ENCODE peak calls at places on chromosomes 6 and 20, in six cellular contexts. H is A549, F is K562, D is GM12878, B is endothelial cell of umbilical vein, G is HepG2. S is an unnamed sample.

GRCh38 chr20:58555078-58555765 is 40.0 kb upstream of the APCDD1L start:
- DNase-seq in H (peak), F (no peak), D (no peak), B (peak), G (no peak), S (no peak)

GRCh38 chr20:34316191-34316814 is 13.1 kb upstream of the AHCY start:
- DNase-seq in H (peak), F (no peak), D (no peak), B (no peak), G (no peak), S (peak)

GRCh38 chr6:159984268-159984786 is 15.4 kb downstream of the IGF2R start:
- DNase-seq in H (no peak), F (no peak), D (no peak), B (no peak), G (no peak), S (peak)

GRCh38 chr6:1644516-1644915 is 34.8 kb downstream of the FOXC1 start:
- DNase-seq in H (no peak), F (no peak), D (no peak), B (no peak), G (no peak), S (peak)

GRCh38 chr20:35854697-35855434 is 83.1 kb downstream of the PHF20 start:
- DNase-seq in H (peak), F (no peak), D (no peak), B (no peak), G (no peak), S (no peak)

GRCh38 chr20:2820084-2820895 is 4.1 kb downstream of the TMEM239 start:
- DNase-seq in H (no peak), F (peak), D (no peak), B (no peak), G (no peak), S (no peak)

GRCh38 chr20:8735014-8735413 is 333.9 kb upstream of the PLCB4 start:
- DNase-seq in H (no peak), F (no peak), D (no peak), B (no peak), G (no peak), S (no peak)

GRCh38 chr6:159118941-159119340 is 50.3 kb upstream of the FNDC1 start:
- DNase-seq in H (no peak), F (no peak), D (no peak), B (no peak), G (no peak), S (peak)

GRCh38 chr6:157779705-157780604 is 43.1 kb upstream of the SNX9 start:
- DNase-seq in H (peak), F (no peak), D (no peak), B (no peak), G (no peak), S (peak)

GRCh38 chr20:21513881-21514540 is at the start of gene NKX2-2:
- DNase-seq in H (no peak), F (no peak), D (no peak), B (no peak), G (no peak), S (no peak)

GRCh38 chr6:18211338-18211737 is 53.0 kb downstream of the DEK start:
- DNase-seq in H (no peak), F (no peak), D (peak), B (no peak), G (no peak), S (no peak)

GRCh38 chr20:42678895-42679294 is 510.8 kb downstream of the PTPRT start:
- DNase-seq in H (peak), F (no peak), D (no peak), B (no peak), G (peak), S (peak)

GRCh38 chr6:1535295-1535694 is 74.4 kb upstream of the FOXC1 start:
- DNase-seq in H (no peak), F (no peak), D (no peak), B (no peak), G (no peak), S (no peak)

GRCh38 chr20:15835811-15836210 is 737.4 kb downstream of the KIF16B start:
- DNase-seq in H (no peak), F (no peak), D (no peak), B (no peak), G (no peak), S (no peak)

GRCh38 chr20:32474009-32474716 is 111.0 kb downstream of the NOL4L start:
- DNase-seq in H (no peak), F (no peak), D (no peak), B (peak), G (peak), S (no peak)

GRCh38 chr6:142026471-142026870 is 106.3 kb upstream of the GJE1 start:
- DNase-seq in H (no peak), F (no peak), D (no peak), B (no peak), G (no peak), S (no peak)
- TF ChIP-seq MYC in H (no peak), F (no peak), D (no peak), B (no peak), G (no peak), S (no peak)

GRCh38 chr20:25408890-25409289 is 1.4 kb downstream of the GINS1 start:
- DNase-seq in H (no peak), F (no peak), D (no peak), B (no peak), G (no peak), S (no peak)
- TF ChIP-seq MYC in H (no peak), F (no peak), D (no peak), B (no peak), G (no peak), S (no peak)

DNA sequence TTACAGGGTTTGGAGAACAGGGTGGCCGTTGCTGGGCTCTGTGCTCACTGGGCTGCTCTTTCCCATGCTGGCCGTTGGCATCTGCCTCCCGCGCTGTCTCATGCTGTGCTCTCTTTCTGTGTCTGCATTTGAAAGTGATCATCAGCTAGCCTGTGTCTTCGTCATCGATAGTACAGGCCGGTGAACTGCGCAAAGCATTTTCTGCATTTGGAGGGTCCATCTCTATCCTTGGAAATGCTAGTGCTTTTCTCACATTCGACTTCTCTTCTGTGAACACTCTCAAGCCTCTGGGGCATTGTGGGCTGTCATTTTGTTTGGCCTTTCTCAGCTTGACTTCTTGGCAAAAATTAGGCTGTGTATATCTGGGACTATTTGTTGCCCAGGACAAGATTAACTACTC is 6.8 kb upstream of the SNHG17 start:
- DNase-seq in H (no peak), F (no peak), D (no peak), B (no peak), G (no peak), S (no peak)
- TF ChIP-seq MYC in H (no peak), F (no peak), D (no peak), B (no peak), G (no peak), S (no peak)

GRCh38 chr20:11958852-11959251 is 41.2 kb downstream of the BTBD3 start:
- DNase-seq in H (no peak), F (no peak), D (no peak), B (no peak), G (no peak), S (no peak)
- TF ChIP-seq MYC in H (no peak), F (no peak), D (no peak), B (no peak), G (no peak), S (no peak)

GRCh38 chr20:53827996-53828672 is 234.5 kb upstream of the ZNF217 start:
- DNase-seq in H (peak), F (no peak), D (no peak), B (peak), G (no peak), S (no peak)

GRCh38 chr20:53828673-53829085 is 235.0 kb upstream of the ZNF217 start:
- DNase-seq in H (peak), F (peak), D (no peak), B (peak), G (no peak), S (peak)

GRCh38 chr20:53829086-53829703 is 235.6 kb upstream of the ZNF217 start:
- DNase-seq in H (peak), F (peak), D (no peak), B (peak), G (no peak), S (peak)

GRCh38 chr20:53831228-53831627 is 237.6 kb upstream of the ZNF217 start:
- DNase-seq in H (no peak), F (no peak), D (no peak), B (no peak), G (no peak), S (no peak)

DNA sequence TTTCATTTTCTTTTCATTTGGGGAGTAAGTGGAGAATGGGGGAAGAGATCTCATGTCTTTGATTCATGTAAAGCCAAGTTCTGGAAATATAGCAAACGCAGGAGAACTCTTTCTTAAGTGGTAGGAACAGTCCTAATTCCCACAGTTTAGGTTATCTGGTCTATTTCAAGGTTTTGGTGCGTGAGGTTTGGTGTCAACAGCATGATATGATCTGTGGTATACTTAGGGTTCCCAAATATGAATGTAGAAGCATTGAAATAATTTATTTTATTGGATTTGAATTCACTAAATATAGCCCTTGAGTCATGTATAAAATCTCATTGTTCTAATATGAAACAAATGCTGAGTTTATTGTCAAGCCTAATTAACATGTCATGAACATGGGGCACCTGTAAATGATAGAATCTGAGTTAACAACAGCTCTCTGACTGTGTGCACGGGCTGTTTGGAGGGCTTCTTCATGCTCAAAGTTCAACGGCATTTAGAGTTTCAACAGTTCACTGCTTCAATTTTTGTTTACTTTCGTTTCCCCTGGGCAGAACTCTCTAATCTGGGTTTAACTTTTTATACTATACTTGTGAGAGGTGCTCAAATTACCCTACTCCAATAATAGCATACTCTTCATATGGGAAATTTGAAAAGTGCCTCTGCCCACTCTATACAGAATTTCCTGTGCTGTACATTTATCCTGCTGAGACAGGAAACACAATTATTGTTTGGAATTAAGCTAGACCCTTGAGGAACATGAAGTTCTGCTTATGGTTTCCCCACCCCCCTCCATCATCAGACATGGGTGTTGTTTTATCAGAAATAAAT is 236.3 kb upstream of the ZNF217 start:
- DNase-seq in H (peak), F (no peak), D (no peak), B (peak), G (peak), S (peak)
- TF ChIP-seq MYC in H (no peak), F (no peak), D (no peak), B (no peak), G (no peak), S (peak)

GRCh38 chr6:41408982-41409381 is 73.6 kb downstream of the NCR2 start:
- DNase-seq in H (no peak), F (no peak), D (no peak), B (no peak), G (no peak), S (no peak)

GRCh38 chr6:41405941-41406340 is 70.5 kb downstream of the NCR2 start:
- DNase-seq in H (no peak), F (no peak), D (no peak), B (no peak), G (no peak), S (no peak)

GRCh38 chr6:41409489-41409888 is 74.1 kb downstream of the NCR2 start:
- DNase-seq in H (no peak), F (no peak), D (no peak), B (no peak), G (no peak), S (no peak)

GRCh38 chr6:41408576-41408975 is 73.2 kb downstream of the NCR2 start:
- DNase-seq in H (no peak), F (no peak), D (no peak), B (no peak), G (no peak), S (no peak)

GRCh38 chr6:41406821-41407787 is 71.7 kb downstream of the NCR2 start:
- DNase-seq in H (no peak), F (no peak), D (no peak), B (no peak), G (no peak), S (no peak)
- TF ChIP-seq MYC in H (no peak), F (no peak), D (no peak), B (no peak), G (no peak), S (no peak)

GRCh38 chr6:30926644-30927043 is 5.3 kb downstream of the SFTA2 start:
- DNase-seq in H (peak), F (no peak), D (no peak), B (no peak), G (no peak), S (no peak)
- TF ChIP-seq MYC in H (no peak), F (no peak), D (no peak), B (no peak), G (no peak), S (no peak)

DNA sequence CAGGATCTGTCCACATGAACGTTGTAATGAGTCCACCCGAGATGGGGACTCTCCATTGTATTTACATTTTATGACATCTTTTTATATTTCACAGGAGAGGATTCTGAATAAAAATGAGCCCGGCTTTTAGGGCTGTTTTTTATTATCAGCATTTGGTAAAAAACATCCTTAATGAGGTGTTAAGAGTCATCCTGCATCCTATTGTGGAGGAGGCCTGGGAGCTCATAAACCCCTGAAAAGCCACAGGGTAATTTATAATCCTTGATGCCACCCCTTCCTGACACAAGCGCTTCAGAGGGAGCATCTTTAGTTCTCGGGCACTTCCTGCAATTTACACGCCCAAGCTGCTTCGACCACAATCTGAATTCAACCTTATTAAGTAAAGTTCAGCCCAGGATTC is 74.2 kb upstream of the SALL4 start:
- DNase-seq in H (no peak), F (no peak), D (no peak), B (no peak), G (no peak), S (no peak)
- TF ChIP-seq MYC in H (no peak), F (no peak), D (no peak), B (no peak), G (no peak), S (no peak)

DNA sequence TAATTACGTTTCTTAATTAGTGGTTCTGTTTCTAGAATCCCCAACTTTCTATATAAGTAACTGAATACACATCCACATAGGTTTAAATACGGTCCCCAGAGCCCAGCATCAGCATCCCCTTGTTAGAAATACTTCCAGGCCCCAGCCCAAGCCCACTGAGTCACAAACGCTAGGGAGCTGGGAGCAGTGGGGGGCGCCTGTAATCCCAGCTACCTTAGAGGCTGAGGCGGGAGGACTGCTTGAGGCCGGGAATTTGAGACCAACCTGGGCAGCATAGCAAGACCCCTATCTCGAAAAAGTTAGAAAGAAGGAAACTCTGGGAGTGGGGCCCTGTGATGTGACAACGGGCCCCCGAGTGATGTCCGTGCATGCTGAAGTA is 1.3 kb upstream of the PPP1R3G start:
- DNase-seq in H (no peak), F (no peak), D (no peak), B (no peak), G (no peak), S (no peak)
- TF ChIP-seq MYC in H (no peak), F (no peak), D (no peak), B (no peak), G (no peak), S (no peak)

GRCh38 chr20:56748476-56749377 is 119.6 kb downstream of the TFAP2C start:
- DNase-seq in H (no peak), F (no peak), D (no peak), B (no peak), G (no peak), S (no peak)
- TF ChIP-seq MYC in H (no peak), F (no peak), D (no peak), B (no peak), G (no peak), S (no peak)

S was measured in NB4.